ENCODE peak calls at places on chromosomes 7 and 10, in nine cellular contexts. P is nucleus accumbens; Z is neural progenitor cell; W is HCEC 1CT; Q is Ammon's horn; N is stimulated activated CD4-positive, alpha-beta T cell treated with anti-CD3 and anti-CD28 coated beads, Interleukin-2, amount 100 ng/mL, for 48 hours; V is cardiac septum; O is NCI-H1092 treated with DMSO at 0.1 percent for 48 hours; R is fibroblast of lung. L is an unnamed sample.

GRCh38 chr10:63822496-63822895 is 301.3 kb downstream of the REEP3 start:
- DNase-seq in Z (no peak), R (no peak), W (no peak), O (no peak), V (no peak), P (no peak), N (no peak), Q (no peak), L (no peak)

GRCh38 chr10:103232772-103233488 is 12.8 kb upstream of the RPEL1 start:
- DNase-seq in P (no peak), R (peak; percentile 79), O (no peak), W (peak; percentile 77), Q (no peak), N (no peak), Z (no peak), V (no peak), L (peak; percentile 31)

GRCh38 chr7:144508702-144509101 is 105.2 kb upstream of the NOBOX start:
- DNase-seq in Z (no peak), P (no peak), R (no peak), Q (no peak), V (no peak), W (no peak), O (no peak), N (no peak), L (no peak)

GRCh38 chr10:104483582-104483981 is 129.9 kb downstream of the CFAP58 start:
- DNase-seq in R (no peak), P (no peak), N (no peak), V (no peak), Q (no peak), Z (no peak), W (no peak), O (no peak), L (no peak)

GRCh38 chr10:56449770-56450169 is 88.7 kb upstream of the ZWINT start:
- DNase-seq in Z (no peak), P (no peak), N (no peak), R (no peak), Q (no peak), W (no peak), V (no peak), O (no peak), L (peak; percentile 10)

GRCh38 chr10:63157845-63158624 is 24.9 kb downstream of the NRBF2 start:
- DNase-seq in R (peak; percentile 95), V (no peak), Q (peak; percentile 95), O (peak; percentile 54), Z (peak; percentile 92), W (peak; percentile 85), N (no peak), P (no peak), L (peak; percentile 86)

GRCh38 chr7:155490697-155491628 is 33.0 kb downstream of the EN2 start:
- DNase-seq in V (no peak), O (no peak), Q (peak; percentile 25), R (no peak), Z (peak; percentile 73), P (no peak), W (no peak), N (no peak), L (peak; percentile 82)

GRCh38 chr10:28763471-28763870 is 86.2 kb downstream of the BAMBI start:
- DNase-seq in R (no peak), Z (peak; percentile 51), V (no peak), W (no peak), N (no peak), O (no peak), Q (no peak), P (no peak), L (no peak)

GRCh38 chr10:80199828-80200227 is 5.5 kb downstream of the ANXA11 start:
- DNase-seq in V (no peak), W (peak; percentile 18), Z (no peak), R (peak; percentile 73), Q (peak; percentile 60), P (no peak), O (no peak), N (no peak), L (no peak)

GRCh38 chr7:7595451-7595850 is 28.8 kb downstream of the MIOS start:
- DNase-seq in V (no peak), R (peak; percentile 60), W (peak; percentile 42), N (no peak), Q (no peak), P (no peak), O (peak; percentile 55), Z (no peak), L (peak; percentile 42)

GRCh38 chr10:36141786-36142560 is 499.9 kb upstream of the FZD8 start:
- DNase-seq in P (no peak), W (no peak), Z (no peak), N (no peak), R (no peak), Q (peak; percentile 11), O (no peak), V (no peak), L (no peak)

GRCh38 chr7:66627151-66627681 is 1.5 kb upstream of the KCTD7 start:
- DNase-seq in P (no peak), R (peak; percentile 78), N (no peak), Z (no peak), O (no peak), V (no peak), Q (peak; percentile 45), W (peak; percentile 50), L (no peak)

GRCh38 chr10:90930070-90930837 is 9.4 kb upstream of the ANKRD1 start:
- DNase-seq in Q (peak; percentile 12), O (no peak), W (peak; percentile 67), Z (peak; percentile 74), P (no peak), R (peak; percentile 81), V (no peak), N (no peak), L (peak; percentile 65)

GRCh38 chr10:110857265-110858158 is 14.2 kb upstream of the PDCD4 start:
- DNase-seq in N (no peak), R (peak; percentile 72), V (no peak), O (peak; percentile 89), P (no peak), Q (peak; percentile 57), W (no peak), Z (no peak), L (no peak)

GRCh38 chr10:6052247-6053221 is 9.6 kb downstream of the IL2RA start:
- DNase-seq in Z (no peak), W (no peak), P (no peak), N (peak; percentile 70), V (peak; percentile 72), R (no peak), O (no peak), Q (peak; percentile 35), L (peak; percentile 96)

GRCh38 chr7:156379242-156380070 is 261.1 kb upstream of the RNF32 start:
- DNase-seq in N (no peak), W (no peak), V (no peak), Q (no peak), P (no peak), R (no peak), O (no peak), Z (no peak), L (no peak)

GRCh38 chr10:95336702-95337101 is 45.9 kb upstream of the PDLIM1 start:
- DNase-seq in Z (no peak), W (no peak), O (no peak), Q (no peak), N (no peak), P (no peak), R (no peak), V (no peak), L (no peak)

GRCh38 chr7:135273581-135273980 is 39.9 kb downstream of the STRA8 start:
- DNase-seq in P (no peak), O (no peak), Q (no peak), Z (no peak), V (peak; percentile 33), N (no peak), W (no peak), R (no peak), L (no peak)

GRCh38 chr10:48453451-48454301 is 147.2 kb downstream of the MAPK8 start:
- DNase-seq in W (no peak), Q (no peak), P (no peak), V (no peak), R (no peak), O (no peak), Z (no peak), N (no peak), L (no peak)

GRCh38 chr10:92891885-92892705 is 43.8 kb downstream of the EXOC6 start:
- DNase-seq in Z (no peak), R (peak; percentile 79), Q (no peak), P (no peak), O (no peak), N (no peak), W (peak; percentile 89), V (no peak), L (peak; percentile 96)

GRCh38 chr7:40826419-40827216 is 691.8 kb downstream of the SUGCT start:
- DNase-seq in P (no peak), R (no peak), Q (no peak), O (no peak), W (peak; percentile 38), V (no peak), Z (peak; percentile 42), N (no peak), L (no peak)

GRCh38 chr10:4101918-4102654 is 317.1 kb upstream of the KLF6 start:
- DNase-seq in Q (no peak), V (no peak), P (no peak), O (no peak), N (no peak), R (no peak), Z (no peak), W (no peak), L (no peak)

L was measured in SW480.